ENCODE peak calls at places on chromosomes 2 and 18, in nine cellular contexts. Y is adrenal gland, X is IMR-90, Q is Peyer's patch, R is heart left ventricle, W is transverse colon, D is spleen, U is sigmoid colon, E is thyroid gland. S is an unnamed sample.

GRCh38 chr2:179272406-179273192 is 8.0 kb upstream of the SESTD1 start:
- DNase-seq in E (no peak), R (no peak), Q (no peak), X (peak; percentile 73), U (no peak), W (no peak), D (no peak), Y (no peak), S (no peak)

GRCh38 chr2:290090-290722 is 2.3 kb upstream of the ALKAL2 start:
- DNase-seq in R (peak; percentile 81), X (peak; percentile 78), D (peak; percentile 86), Y (peak; percentile 86), U (peak; percentile 78), E (peak; percentile 77), W (peak; percentile 74), Q (peak; percentile 83), S (peak; percentile 79)

GRCh38 chr18:3972291-3972985 is 482.7 kb downstream of the DLGAP1 start:
- DNase-seq in D (no peak), E (no peak), R (no peak), W (no peak), Y (no peak), U (no peak), Q (no peak), X (peak; percentile 63), S (no peak)

GRCh38 chr2:105102963-105103421 is 65.1 kb downstream of the MRPS9 start:
- DNase-seq in Q (no peak), Y (no peak), D (no peak), X (peak; percentile 88), R (no peak), E (peak; percentile 3), W (no peak), U (no peak), S (no peak)

GRCh38 chr18:59379772-59380530 is 20.9 kb upstream of the LMAN1 start:
- DNase-seq in E (no peak), U (no peak), X (peak; percentile 41), W (no peak), Q (no peak), D (no peak), Y (no peak), R (no peak), S (no peak)

GRCh38 chr2:232204457-232204931 is 174.1 kb upstream of the ALPP start:
- DNase-seq in U (peak; percentile 74), X (no peak), Y (peak; percentile 41), Q (no peak), R (peak; percentile 62), W (no peak), E (peak; percentile 86), D (no peak), S (peak; percentile 66)

GRCh38 chr18:46402396-46402795 is 254.6 kb downstream of the LOXHD1 start:
- DNase-seq in X (peak; percentile 49), E (no peak), Y (no peak), W (no peak), D (no peak), U (no peak), R (no peak), Q (no peak), S (no peak)

GRCh38 chr2:28896906-28897305 is 2.4 kb downstream of the WDR43 start:
- DNase-seq in R (no peak), D (no peak), Y (no peak), Q (no peak), X (peak; percentile 71), U (no peak), E (no peak), W (no peak), S (no peak)

GRCh38 chr2:9844581-9844980 is 1.3 kb downstream of the TAF1B start:
- DNase-seq in W (no peak), R (no peak), Y (no peak), E (no peak), Q (no peak), D (no peak), X (peak; percentile 38), U (no peak), S (no peak)

GRCh38 chr2:158890296-158890905 is 78.0 kb upstream of the TANC1 start:
- DNase-seq in Q (no peak), Y (no peak), U (no peak), R (no peak), E (no peak), D (no peak), X (no peak), W (no peak), S (no peak)

GRCh38 chr2:10054424-10054823 is 11.1 kb downstream of the KLF11 start:
- DNase-seq in W (no peak), Q (no peak), D (peak; percentile 67), E (no peak), R (no peak), Y (no peak), X (no peak), U (no peak), S (no peak)

GRCh38 chr2:171210864-171211431 is 50.3 kb upstream of the TLK1 start:
- DNase-seq in R (no peak), D (no peak), W (no peak), U (no peak), Q (no peak), E (no peak), Y (no peak), X (peak; percentile 73), S (no peak)

GRCh38 chr18:11136241-11136640 is 13.1 kb downstream of the PIEZO2 start:
- DNase-seq in R (no peak), U (no peak), Y (no peak), X (peak; percentile 69), E (no peak), W (no peak), Q (no peak), D (no peak), S (no peak)

GRCh38 chr2:125456851-125457250 is 1199.1 kb upstream of the GYPC start:
- DNase-seq in Y (no peak), X (no peak), D (no peak), Q (no peak), U (no peak), E (no peak), R (no peak), W (no peak), S (no peak)

GRCh38 chr2:105773568-105773967 is 28.9 kb downstream of the NCK2 start:
- DNase-seq in W (no peak), U (no peak), X (no peak), Q (no peak), R (no peak), E (peak; percentile 97), Y (no peak), D (no peak), S (no peak)

GRCh38 chr2:30243231-30243630 is 11.9 kb downstream of the LBH start:
- DNase-seq in D (no peak), W (no peak), E (no peak), R (no peak), U (no peak), Y (no peak), X (no peak), Q (no peak), S (no peak)
- H3K36me3 ChIP-seq in D (peaks cover 91% of the 10 kb centered on the region), W (no peaks in the 10 kb centered on the region), E (peaks cover 8% of the 10 kb centered on the region), R (no peaks in the 10 kb centered on the region), U (no peaks in the 10 kb centered on the region), Y (peaks cover 7% of the 10 kb centered on the region), X (peaks cover 73% of the 10 kb centered on the region), Q (no peaks in the 10 kb centered on the region), S (peaks cover 16% of the 10 kb centered on the region)

DNA sequence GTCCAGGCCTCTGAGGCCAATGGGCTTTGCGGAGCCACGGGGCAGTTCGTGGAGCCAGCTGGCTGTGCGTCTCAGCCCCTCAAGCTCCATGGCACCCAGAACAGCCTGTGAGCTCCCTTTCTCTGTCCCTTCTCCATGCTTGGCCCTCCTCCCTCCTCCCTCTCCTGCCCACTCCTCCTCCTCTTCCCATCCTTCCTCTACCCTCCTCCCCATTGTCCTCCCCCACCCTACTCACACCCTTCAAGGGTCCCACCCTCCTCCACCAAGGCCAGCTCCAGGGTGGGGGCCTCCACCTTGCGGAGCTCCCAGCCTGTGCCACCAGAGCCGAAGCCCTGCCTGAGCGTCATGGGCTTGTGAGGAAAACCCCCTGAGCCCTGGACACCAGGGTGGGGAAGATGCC is 269.0 kb downstream of the ATAD2B start:
- DNase-seq in X (no peak), E (no peak), R (no peak), Y (no peak), W (no peak), U (no peak), Q (no peak), D (no peak), S (no peak)
- H3K4me3 ChIP-seq in X (no peak overlapping the region), E (no peak overlapping the region), R (no peak overlapping the region), Y (no peak overlapping the region), W (no peak overlapping the region), U (no peak overlapping the region), Q (no peak overlapping the region), D (no peak overlapping the region), S (no peak overlapping the region)

GRCh38 chr2:100778812-100779450 is 41.0 kb upstream of the NPAS2 start:
- DNase-seq in E (no peak), Q (no peak), U (no peak), R (no peak), W (no peak), D (no peak), Y (no peak), X (no peak), S (no peak)
- TF ChIP-seq POLR2A in E (no peak), Q (no peak), U (no peak), R (no peak), W (no peak), D (no peak), Y (no peak), X (no peak), S (no peak)

GRCh38 chr2:239127513-239127912 is 273.3 kb downstream of the HDAC4 start:
- DNase-seq in X (no peak), W (no peak), R (peak; percentile 58), Q (no peak), Y (peak; percentile 24), E (no peak), U (no peak), D (peak; percentile 84), S (no peak)

GRCh38 chr2:239122711-239123110 is 274.8 kb downstream of the TWIST2 start:
- DNase-seq in D (no peak), Y (no peak), W (no peak), E (no peak), U (no peak), R (peak; percentile 52), Q (no peak), X (no peak), S (no peak)

GRCh38 chr2:239125726-239126675 is 274.8 kb downstream of the HDAC4 start:
- DNase-seq in Y (no peak), U (no peak), W (no peak), Q (no peak), E (no peak), X (no peak), D (no peak), R (peak; percentile 33), S (no peak)

GRCh38 chr2:239121600-239122012 is 273.7 kb downstream of the TWIST2 start:
- DNase-seq in W (no peak), U (peak; percentile 85), E (no peak), R (peak; percentile 65), X (no peak), D (no peak), Y (no peak), Q (no peak), S (no peak)

DNA sequence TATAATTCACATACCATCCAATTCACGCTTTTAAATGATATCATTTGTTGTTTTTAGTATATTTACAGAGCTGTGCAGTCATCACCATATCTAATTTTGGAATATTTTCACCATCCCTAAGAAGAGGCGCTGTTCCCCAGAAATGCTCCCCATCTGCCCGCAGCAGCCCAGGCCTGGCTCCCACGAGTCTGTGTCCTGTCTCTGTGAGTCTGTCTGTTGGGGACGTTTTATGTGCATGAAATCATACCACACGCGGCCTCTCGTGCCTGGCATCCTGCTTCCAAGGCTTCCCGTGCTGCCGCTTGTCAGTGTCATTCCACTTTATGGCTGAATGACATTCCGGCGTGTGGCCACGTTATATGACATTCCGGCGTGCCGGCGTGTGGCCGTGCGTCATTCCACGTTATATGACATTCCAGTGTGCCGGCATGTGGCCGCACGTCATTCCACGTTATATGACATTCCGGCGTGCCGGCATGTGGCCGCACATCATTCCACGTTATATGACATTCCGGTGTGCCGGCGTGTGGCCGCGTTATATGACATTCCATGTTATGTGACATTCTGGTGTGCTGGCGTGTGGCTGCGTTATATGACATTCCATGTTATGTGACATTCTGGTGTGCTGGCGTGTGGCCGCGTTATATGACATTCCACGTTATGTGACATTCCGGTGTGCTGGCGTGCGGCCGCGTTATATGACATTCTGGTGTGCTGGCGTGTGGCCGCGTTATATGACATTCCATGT is 276.4 kb downstream of the TWIST2 start:
- DNase-seq in R (no peak), E (no peak), D (no peak), X (no peak), Q (no peak), U (no peak), Y (no peak), W (no peak), S (no peak)
- H3K36me3 ChIP-seq in R (peaks cover 33% of the 10 kb centered on the region), E (peaks cover 19% of the 10 kb centered on the region), D (peaks cover 89% of the 10 kb centered on the region), X (peaks cover 45% of the 10 kb centered on the region), Q (peaks cover 46% of the 10 kb centered on the region), U (peaks cover 52% of the 10 kb centered on the region), Y (peaks cover 25% of the 10 kb centered on the region), W (peaks cover 16% of the 10 kb centered on the region), S (peaks cover 65% of the 10 kb centered on the region)